ENCODE peak calls at places on chromosomes 2 and 18, in ten cellular contexts. F is fibroblast of the aortic adventitia; U is CD8-positive, alpha-beta T cell; W is CD4-positive, alpha-beta T cell; A is Calu3; C is GM12865; Z is WTC11; M is psoas muscle; N is choroid plexus epithelial cell; T is cardiac muscle cell. D is an unnamed sample.

GRCh38 chr2:118850171-118850900 is 2.9 kb upstream of the EN1 start:
- DNase-seq in F (no peak), U (no peak), W (no peak), A (no peak), C (no peak), Z (no peak), M (no peak), N (no peak), T (no peak), D (no peak)

GRCh38 chr18:48868468-48869466 is 82.0 kb downstream of the SMAD7 start:
- DNase-seq in F (no peak), U (no peak), W (no peak), A (peak; percentile 23), C (peak; percentile 93), Z (no peak), M (no peak), N (peak; percentile 48), T (no peak), D (peak; percentile 57)

GRCh38 chr2:227612546-227613271 is 1.9 kb downstream of the SCYGR3 start:
- DNase-seq in F (no peak), U (no peak), W (no peak), A (no peak), C (no peak), Z (no peak), M (no peak), N (no peak), T (no peak), D (no peak)

GRCh38 chr18:57533399-57533884 is 53.1 kb downstream of the FECH start:
- DNase-seq in F (peak; percentile 37), U (no peak), W (no peak), A (no peak), C (no peak), Z (peak; percentile 33), M (no peak), N (peak; percentile 45), T (peak; percentile 16), D (no peak)

GRCh38 chr18:7452331-7452730 is 114.8 kb upstream of the PTPRM start:
- DNase-seq in F (no peak), U (no peak), W (no peak), A (peak; percentile 62), C (no peak), Z (peak; percentile 61), M (no peak), N (peak; percentile 53), T (peak; percentile 56), D (no peak)

GRCh38 chr2:109728809-109729208 is 65.3 kb upstream of the RGPD5 start:
- DNase-seq in F (peak; percentile 39), U (no peak), W (no peak), A (no peak), C (peak; percentile 57), Z (no peak), M (no peak), N (peak; percentile 6), T (peak; percentile 58), D (no peak)

GRCh38 chr2:63698825-63699548 is 110.2 kb downstream of the MDH1 start:
- DNase-seq in F (peak; percentile 93), U (no peak), W (no peak), A (peak; percentile 23), C (peak; percentile 55), Z (peak; percentile 52), M (peak; percentile 52), N (peak; percentile 87), T (peak; percentile 92), D (no peak)

GRCh38 chr2:84873350-84873749 is 7.5 kb downstream of the TRABD2A start:
- DNase-seq in F (no peak), U (no peak), W (no peak), A (no peak), C (no peak), Z (no peak), M (no peak), N (no peak), T (no peak), D (no peak)

GRCh38 chr2:34110392-34110791 is 511.3 kb upstream of the FAM98A start:
- DNase-seq in F (no peak), U (no peak), W (no peak), A (no peak), C (no peak), Z (no peak), M (no peak), N (no peak), T (no peak), D (no peak)

GRCh38 chr2:109349555-109350430 is 220.8 kb downstream of the SH3RF3 start:
- DNase-seq in F (no peak), U (no peak), W (no peak), A (no peak), C (no peak), Z (peak; percentile 38), M (no peak), N (no peak), T (no peak), D (no peak)

GRCh38 chr18:10213526-10213925 is 240.9 kb upstream of the APCDD1 start:
- DNase-seq in F (no peak), U (no peak), W (no peak), A (peak; percentile 48), C (peak; percentile 62), Z (no peak), M (no peak), N (peak; percentile 64), T (peak; percentile 77), D (no peak)

DNA sequence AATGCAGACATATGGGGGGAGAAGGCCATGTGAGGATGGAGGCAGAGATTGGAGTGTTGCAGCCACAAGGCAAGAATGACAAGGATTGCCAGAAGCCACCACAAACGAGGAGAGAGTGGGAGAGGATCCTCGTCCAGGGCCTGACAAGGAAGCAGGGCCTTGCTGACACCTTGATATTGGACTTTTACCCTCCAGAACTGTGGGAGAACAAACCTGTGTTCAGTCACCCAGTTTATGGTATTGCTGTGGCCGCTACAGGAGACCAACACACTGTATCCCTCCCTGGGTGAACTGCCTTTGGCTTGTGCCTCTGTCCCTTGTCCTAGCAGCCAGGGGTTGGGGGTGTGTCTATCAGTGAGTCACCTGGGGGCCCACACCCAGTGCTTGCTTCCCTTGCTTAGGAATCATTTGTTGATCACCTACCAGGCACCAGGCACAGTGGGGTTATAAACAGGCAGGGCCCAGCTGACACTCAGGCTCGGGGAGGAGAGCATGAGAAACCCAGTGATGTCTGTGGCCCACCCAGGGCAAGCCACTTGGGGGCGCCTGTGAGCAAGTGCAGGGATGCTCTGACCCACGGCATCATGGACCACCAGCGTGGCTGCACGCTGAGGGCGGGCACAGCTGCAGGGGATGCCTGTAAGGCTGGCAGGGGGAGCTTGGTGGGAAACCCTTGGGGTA is 17.2 kb downstream of the TMEM185B start:
- DNase-seq in F (no peak), U (no peak), W (no peak), A (peak; percentile 29), C (peak; percentile 47), Z (peak; percentile 85), M (no peak), N (no peak), T (no peak), D (no peak)
- TF ChIP-seq CTCF in F (peak; percentile 37), U (no peak), W (peak; percentile 19), A (no peak), C (peak; percentile 68), Z (peak; percentile 81), M (peak; percentile 31), N (peak; percentile 49), T (peak; percentile 50), D (peak; percentile 9)

GRCh38 chr2:25419678-25420242 is 78.0 kb upstream of the DNMT3A start:
- DNase-seq in F (no peak), U (no peak), W (no peak), A (no peak), C (peak; percentile 98), Z (no peak), M (no peak), N (no peak), T (no peak), D (no peak)
- TF ChIP-seq CTCF in F (no peak), U (no peak), W (no peak), A (no peak), C (peak; percentile 3), Z (no peak), M (no peak), N (no peak), T (no peak), D (no peak)

GRCh38 chr2:113977660-113978523 is 88.0 kb downstream of the ACTR3 start:
- DNase-seq in F (peak; percentile 57), U (no peak), W (no peak), A (peak; percentile 85), C (no peak), Z (no peak), M (no peak), N (peak; percentile 62), T (peak; percentile 68), D (no peak)
- TF ChIP-seq CTCF in F (peak; percentile 54), U (no peak), W (no peak), A (peak; percentile 52), C (no peak), Z (no peak), M (peak; percentile 15), N (peak; percentile 49), T (peak; percentile 46), D (no peak)

GRCh38 chr2:166127217-166128155 is at the start of gene SCN1A:
- DNase-seq in F (peak; percentile 72), U (no peak), W (no peak), A (no peak), C (peak; percentile 38), Z (no peak), M (no peak), N (peak; percentile 73), T (peak; percentile 62), D (no peak)
- TF ChIP-seq CTCF in F (peak; percentile 60), U (peak; percentile 77), W (peak; percentile 66), A (no peak), C (peak; percentile 46), Z (peak; percentile 56), M (peak; percentile 66), N (peak; percentile 59), T (peak; percentile 47), D (peak; percentile 73)

DNA sequence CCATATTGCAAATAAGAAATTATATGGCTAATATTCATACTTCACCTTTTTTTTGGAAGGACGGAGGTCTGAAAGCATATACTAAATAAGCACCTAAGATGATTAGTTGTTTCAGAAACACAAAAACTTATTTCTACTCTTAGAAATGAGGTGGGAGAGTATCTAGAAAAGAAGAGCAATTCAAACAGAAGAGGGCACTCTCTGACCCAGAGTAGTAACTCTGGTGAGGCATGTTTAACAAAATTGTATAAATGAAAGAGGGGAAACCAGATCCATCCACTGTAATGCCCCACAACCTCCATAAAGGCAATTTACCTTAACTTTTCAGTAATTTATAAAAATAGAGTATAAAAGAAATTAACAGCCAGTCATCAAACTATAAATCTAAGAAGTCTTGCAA is 669.6 kb upstream of the VRK2 start:
- DNase-seq in F (peak; percentile 7), U (no peak), W (no peak), A (no peak), C (no peak), Z (no peak), M (no peak), N (peak; percentile 52), T (no peak), D (no peak)
- TF ChIP-seq CTCF in F (no peak), U (no peak), W (no peak), A (no peak), C (no peak), Z (no peak), M (peak; percentile 11), N (peak; percentile 48), T (no peak), D (no peak)

GRCh38 chr2:55668956-55669355 is 24.7 kb downstream of the PNPT1 start:
- DNase-seq in F (no peak), U (no peak), W (no peak), A (no peak), C (no peak), Z (no peak), M (no peak), N (no peak), T (no peak), D (no peak)
- TF ChIP-seq CTCF in F (no peak), U (no peak), W (no peak), A (no peak), C (no peak), Z (no peak), M (no peak), N (no peak), T (no peak), D (no peak)